ENCODE peak calls at places on chromosomes 6 and 20, in six cellular contexts. O, C, V, A, K and B are unnamed samples.
A peak's percentile ranks its signal among the peaks of the same experiment; 100 is the strongest.

GRCh38 chr20:62362991-62363919 is 3.9 kb downstream of the LAMA5 start:
- DNase-seq in O (no peak), C (no peak), V (no peak), A (no peak), K (no peak), B (peak; percentile 54)

GRCh38 chr20:38395165-38395564 is 40.0 kb downstream of the SNHG17 start:
- DNase-seq in O (no peak), C (no peak), V (no peak), A (peak; percentile 34), K (peak; percentile 27), B (no peak)

GRCh38 chr20:5855939-5856338 is 94.4 kb downstream of the TRMT6 start:
- DNase-seq in O (no peak), C (no peak), V (no peak), A (no peak), K (no peak), B (no peak)

GRCh38 chr6:45721665-45722064 is 294.0 kb downstream of the CLIC5 start:
- DNase-seq in O (no peak), C (no peak), V (no peak), A (no peak), K (no peak), B (no peak)

GRCh38 chr6:125014157-125014957 is 52.1 kb downstream of the RNF217 start:
- DNase-seq in O (no peak), C (no peak), V (no peak), A (peak; percentile 67), K (peak; percentile 85), B (no peak)

GRCh38 chr6:40398034-40398679 is 189.0 kb downstream of the LRFN2 start:
- DNase-seq in O (no peak), C (no peak), V (no peak), A (no peak), K (no peak), B (no peak)

GRCh38 chr6:43125119-43125518 is 46.0 kb upstream of the SRF start:
- DNase-seq in O (no peak), C (no peak), V (no peak), A (peak; percentile 97), K (peak; percentile 97), B (peak; percentile 17)

GRCh38 chr6:30171677-30172471 is 8.5 kb downstream of the TRIM15 start:
- DNase-seq in O (no peak), C (no peak), V (no peak), A (no peak), K (peak; percentile 12), B (no peak)

GRCh38 chr20:33852971-33853813 is 42.0 kb downstream of the CHMP4B start:
- DNase-seq in O (no peak), C (no peak), V (peak; percentile 27), A (no peak), K (peak; percentile 73), B (no peak)

GRCh38 chr6:69722683-69723082 is 74.1 kb downstream of the LMBRD1 start:
- DNase-seq in O (no peak), C (no peak), V (no peak), A (no peak), K (no peak), B (no peak)

DNA sequence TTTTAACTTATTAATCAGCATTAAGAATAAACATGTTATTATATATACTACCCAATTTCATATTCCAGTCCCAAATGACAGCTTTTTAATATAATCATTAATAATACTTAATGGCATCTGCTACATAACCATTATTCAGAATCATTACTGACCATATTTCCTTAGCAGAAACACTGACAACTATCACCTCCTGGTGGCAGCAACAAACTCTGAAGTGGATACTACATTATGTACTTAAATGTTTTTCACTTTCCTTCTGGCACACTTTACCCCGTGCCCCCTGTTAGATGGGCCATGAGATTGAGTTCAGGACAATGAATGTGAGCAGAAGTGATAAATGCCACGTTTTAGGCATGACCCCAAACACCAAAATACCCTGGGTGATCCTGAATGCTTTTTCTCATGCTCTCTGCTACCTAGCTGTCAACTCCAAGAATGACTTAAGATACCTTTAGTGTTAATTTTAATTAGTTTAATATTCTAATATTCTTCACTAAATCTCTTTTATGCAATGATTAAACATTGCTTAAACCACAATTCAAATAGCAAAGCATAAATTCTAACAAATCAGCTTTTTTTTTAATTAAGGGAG is 77.1 kb downstream of the LMBRD1 start:
- DNase-seq in O (no peak), C (no peak), V (no peak), A (peak; percentile 20), K (peak; percentile 32), B (peak; percentile 43)
- TF ChIP-seq CTCF in O (no peak), C (no peak), V (no peak), A (peak; percentile 51), K (peak; percentile 41), B (no peak)

GRCh38 chr6:159720708-159721107 is 6.6 kb upstream of the WTAP start:
- DNase-seq in O (no peak), C (no peak), V (peak; percentile 33), A (peak; percentile 12), K (no peak), B (no peak)
- TF ChIP-seq CTCF in O (peak; percentile 67), C (peak; percentile 26), V (peak; percentile 65), A (peak; percentile 43), K (peak; percentile 6), B (no peak)

GRCh38 chr6:119511024-119511423 is 161.5 kb upstream of the MAN1A1 start:
- DNase-seq in O (no peak), C (no peak), V (no peak), A (no peak), K (no peak), B (no peak)
- TF ChIP-seq CTCF in O (no peak), C (no peak), V (no peak), A (no peak), K (no peak), B (no peak)

DNA sequence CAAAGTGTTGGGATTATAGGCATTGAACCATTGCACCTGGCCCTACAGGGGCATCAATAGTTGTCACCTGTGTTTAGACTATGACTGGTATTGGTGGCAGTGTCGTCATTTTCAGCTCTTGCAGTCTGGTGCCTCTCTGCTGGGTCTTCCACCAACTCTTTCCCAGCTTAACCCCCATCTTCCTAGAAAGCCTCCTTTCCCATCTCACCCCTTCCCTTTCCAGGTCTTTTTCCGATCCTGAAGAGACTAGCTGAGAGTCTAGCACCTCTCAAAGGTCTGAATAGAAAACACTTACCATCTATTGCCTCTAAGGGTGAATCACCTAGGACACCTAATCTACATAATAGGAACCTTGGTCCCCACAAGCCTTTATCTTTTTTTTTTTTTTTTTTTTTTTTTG is 71.0 kb downstream of the TCP11 start:
- DNase-seq in O (no peak), C (no peak), V (no peak), A (no peak), K (no peak), B (no peak)
- TF ChIP-seq CTCF in O (no peak), C (no peak), V (no peak), A (no peak), K (no peak), B (no peak)

GRCh38 chr6:160221423-160221822 is 37.2 kb downstream of the SLC22A2 start:
- DNase-seq in O (no peak), C (no peak), V (no peak), A (peak; percentile 6), K (peak; percentile 14), B (no peak)
- TF ChIP-seq CTCF in O (no peak), C (no peak), V (no peak), A (no peak), K (no peak), B (no peak)

DNA sequence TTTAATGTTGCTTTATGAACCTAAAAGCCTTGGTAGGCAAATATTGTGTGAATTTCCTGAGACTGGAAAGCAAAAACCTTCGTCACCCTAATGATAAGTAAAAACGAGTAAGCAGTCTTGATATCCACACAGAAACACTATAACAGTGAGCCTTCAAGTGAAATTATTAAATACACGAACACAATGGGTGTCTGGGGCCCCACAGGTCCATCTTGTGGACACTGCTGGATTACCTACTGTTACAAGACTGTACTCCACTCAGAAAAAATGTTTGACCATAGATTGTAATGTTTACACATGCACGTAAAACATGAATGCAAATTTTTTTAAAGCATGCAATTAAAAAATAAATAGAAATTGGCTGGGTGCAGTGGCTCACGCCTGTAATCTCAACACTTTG is 466.9 kb downstream of the CD83 start:
- DNase-seq in O (no peak), C (no peak), V (no peak), A (peak; percentile 6), K (peak; percentile 11), B (no peak)
- TF ChIP-seq CTCF in O (no peak), C (peak; percentile 20), V (no peak), A (peak; percentile 22), K (no peak), B (no peak)